ENCODE peak calls at places on chromosome 3, in five cellular contexts. Q, D, T, V and M are unnamed samples.

GRCh38 chr3:85360742-85361387 is 402.1 kb downstream of the CADM2 start:
- DNase-seq in T (peak; percentile 20), V (no peak), D (peak; percentile 78), Q (peak; percentile 9), M (peak; percentile 7)

GRCh38 chr3:46129588-46130272 is 78.4 kb downstream of the CCR1 start:
- DNase-seq in T (no peak), V (no peak), D (no peak), Q (no peak), M (no peak)

GRCh38 chr3:132926098-132926497 is 112.1 kb upstream of the TMEM108 start:
- DNase-seq in D (no peak), V (no peak), Q (no peak), T (no peak), M (no peak)

GRCh38 chr3:136070334-136070733 is 104.8 kb downstream of the PPP2R3A start:
- DNase-seq in V (peak; percentile 44), T (no peak), D (no peak), Q (peak; percentile 92), M (peak; percentile 55)

GRCh38 chr3:134350861-134351311 is 23.4 kb downstream of the AMOTL2 start:
- DNase-seq in T (no peak), D (no peak), V (no peak), Q (no peak), M (peak; percentile 98)

GRCh38 chr3:75272708-75273107 is 391.4 kb upstream of the FRG2C start:
- DNase-seq in T (no peak), Q (peak; percentile 71), D (no peak), V (peak; percentile 1), M (no peak)

GRCh38 chr3:33046521-33046920 is 50.4 kb downstream of the GLB1 start:
- DNase-seq in Q (no peak), D (no peak), T (no peak), V (no peak), M (no peak)

GRCh38 chr3:106421928-106422327 is 553.1 kb upstream of the CBLB start:
- DNase-seq in T (no peak), Q (peak; percentile 47), V (no peak), D (no peak), M (peak; percentile 7)

GRCh38 chr3:146165370-146165769 is 4.4 kb upstream of the PLOD2 start:
- DNase-seq in D (no peak), Q (peak; percentile 85), T (no peak), V (no peak), M (peak; percentile 50)

GRCh38 chr3:4895848-4896247 is 83.4 kb upstream of the BHLHE40 start:
- DNase-seq in Q (peak; percentile 10), T (no peak), D (no peak), V (no peak), M (no peak)

GRCh38 chr3:12347301-12347700 is 58.4 kb downstream of the PPARG start:
- DNase-seq in T (no peak), D (no peak), V (peak; percentile 9), Q (no peak), M (no peak)

GRCh38 chr3:127264292-127264691 is 23.6 kb downstream of the PRR20G start:
- DNase-seq in T (no peak), Q (peak; percentile 12), V (no peak), D (no peak), M (no peak)

GRCh38 chr3:99901200-99901926 is 83.7 kb downstream of the CMSS1 start:
- DNase-seq in D (no peak), V (peak; percentile 92), T (no peak), Q (peak; percentile 77), M (peak; percentile 83)

GRCh38 chr3:191085091-191085490 is 114.0 kb upstream of the OSTN start:
- DNase-seq in V (peak; percentile 1), D (no peak), Q (peak; percentile 9), T (no peak), M (no peak)

GRCh38 chr3:45486136-45486535 is 97.8 kb downstream of the LARS2 start:
- DNase-seq in Q (peak; percentile 35), T (no peak), V (no peak), D (no peak), M (peak; percentile 55)

GRCh38 chr3:187368251-187368733 is at the start of gene RTP4:
- DNase-seq in Q (peak; percentile 10), D (no peak), V (peak; percentile 65), T (no peak), M (peak; percentile 26)

GRCh38 chr3:5014431-5014830 is 35.2 kb downstream of the BHLHE40 start:
- DNase-seq in D (no peak), V (no peak), T (peak; percentile 17), Q (no peak), M (no peak)

GRCh38 chr3:141308588-141309218 is 59.6 kb upstream of the ZBTB38 start:
- DNase-seq in D (peak; percentile 89), Q (peak; percentile 34), T (peak; percentile 45), V (peak; percentile 58), M (peak; percentile 70)

GRCh38 chr3:62319570-62320243 is 53.6 kb downstream of the FEZF2 start:
- DNase-seq in Q (no peak), V (no peak), T (no peak), D (no peak), M (peak; percentile 46)

GRCh38 chr3:161371441-161372320 is at the start of gene SPTSSB:
- DNase-seq in D (peak; percentile 79), Q (no peak), T (peak; percentile 63), V (peak; percentile 35), M (peak; percentile 5)

GRCh38 chr3:66500575-66501482 is at the start of gene LRIG1:
- DNase-seq in V (peak; percentile 97), D (peak; percentile 100), T (peak; percentile 99), Q (peak; percentile 97), M (peak; percentile 98)
- H3K14ac ChIP-seq in V (peak within 1 kb of the TSS; percentile 95), D (peak within 1 kb of the TSS; percentile 95), T (peak within 1 kb of the TSS; percentile 98), Q (peak within 1 kb of the TSS; percentile 67), M (peak within 1 kb of the TSS; percentile 57)

GRCh38 chr3:138948371-138949001 is 1.5 kb downstream of the FOXL2NB start:
- DNase-seq in D (no peak), T (no peak), Q (no peak), V (no peak), M (no peak)

GRCh38 chr3:138950701-138951100 is 3.7 kb downstream of the FOXL2NB start:
- DNase-seq in V (no peak), D (peak; percentile 27), Q (no peak), T (no peak), M (no peak)

GRCh38 chr3:138950006-138950644 is 3.1 kb downstream of the FOXL2NB start:
- DNase-seq in V (peak; percentile 36), T (no peak), D (peak; percentile 62), Q (peak; percentile 28), M (peak; percentile 50)

GRCh38 chr3:138949002-138949418 is 2.0 kb downstream of the FOXL2NB start:
- DNase-seq in T (no peak), D (peak; percentile 84), V (no peak), Q (no peak), M (peak; percentile 70)

GRCh38 chr3:138949445-138950005 is 2.5 kb downstream of the FOXL2NB start:
- DNase-seq in V (no peak), T (no peak), D (peak; percentile 41), Q (no peak), M (no peak)
- H4K8ac ChIP-seq in V (no peak overlapping the region), T (no peak overlapping the region), D (no peak overlapping the region), Q (no peak overlapping the region), M (no peak overlapping the region)

GRCh38 chr3:48599077-48599501 is 4.0 kb upstream of the COL7A1 start:
- DNase-seq in T (no peak), V (no peak), D (no peak), Q (no peak), M (no peak)
- H3K4me2 ChIP-seq in T (no peak overlapping the region), V (peak overlapping the region; percentile 4), D (no peak overlapping the region), Q (peak overlapping the region; percentile 21), M (no peak overlapping the region)

DNA sequence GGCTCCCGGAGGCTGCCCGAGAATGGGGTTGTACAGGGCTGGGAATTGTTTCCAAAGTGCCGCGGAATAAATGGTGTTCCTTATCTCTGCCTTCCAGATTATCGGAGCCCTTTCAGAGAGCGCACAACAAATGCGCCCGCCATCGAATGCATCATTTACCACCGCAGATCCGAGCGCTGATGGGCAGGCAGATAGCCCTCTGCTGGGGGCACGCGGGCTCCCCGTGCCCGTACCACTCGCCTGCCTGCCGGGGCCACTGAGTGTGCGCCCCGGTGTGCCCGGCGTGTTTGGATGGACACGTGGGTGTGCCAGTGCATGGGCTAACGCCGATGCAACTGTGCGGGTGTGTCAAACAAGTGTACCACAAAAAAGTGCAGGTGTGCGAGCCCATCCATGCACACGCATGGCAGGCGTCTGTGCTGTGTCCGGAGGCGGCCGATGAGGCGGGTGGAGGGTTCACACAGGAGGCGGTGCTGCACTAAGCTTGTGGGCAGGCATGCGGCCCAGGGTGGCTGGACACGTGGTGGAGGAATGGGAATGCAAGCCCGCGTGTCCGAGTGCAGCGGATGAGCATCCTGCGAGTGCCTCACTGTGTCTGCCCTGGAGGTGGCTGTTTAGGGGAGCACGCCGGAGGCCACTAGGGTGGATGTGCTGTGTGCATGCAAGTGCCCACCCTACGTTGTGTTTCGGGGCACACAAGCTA is 3.8 kb upstream of the GATA2 start:
- DNase-seq in T (no peak), V (peak; percentile 49), Q (no peak), D (peak; percentile 57), M (no peak)
- H3K14ac ChIP-seq in T (peak overlapping the region; percentile 99), V (peak overlapping the region; percentile 18), Q (no peak overlapping the region), D (no peak overlapping the region), M (peak overlapping the region; percentile 8)